ENCODE peak calls at places on chromosome 3, in four cellular contexts. F, P, K and V are unnamed samples.
A peak's percentile ranks its signal among the peaks of the same experiment; 100 is the strongest.

GRCh38 chr3:131216801-131217200 is 164.8 kb upstream of the NUDT16 start:
- DNase-seq in F (no peak), K (peak; percentile 7), P (peak; percentile 50), V (peak; percentile 53)

GRCh38 chr3:33775363-33775762 is 23.1 kb upstream of the PDCD6IP start:
- DNase-seq in P (no peak), K (no peak), F (no peak), V (no peak)

GRCh38 chr3:88005066-88005465 is 53.7 kb downstream of the CGGBP1 start:
- DNase-seq in F (no peak), K (no peak), P (peak; percentile 14), V (peak; percentile 45)

GRCh38 chr3:101340591-101340990 is 20.2 kb upstream of the IMPG2 start:
- DNase-seq in F (no peak), K (no peak), P (peak; percentile 2), V (no peak)

GRCh38 chr3:7630351-7630911 is 769.5 kb downstream of the GRM7 start:
- DNase-seq in F (no peak), K (no peak), P (no peak), V (peak; percentile 48)

GRCh38 chr3:13484861-13485590 is 4.9 kb downstream of the HDAC11 start:
- DNase-seq in K (peak; percentile 92), P (peak; percentile 33), F (no peak), V (no peak)

GRCh38 chr3:139261754-139262632 is 81.8 kb upstream of the MRPS22 start:
- DNase-seq in F (no peak), P (no peak), K (no peak), V (no peak)

GRCh38 chr3:126982125-126982521 is 792 bp upstream of the PLXNA1 start:
- DNase-seq in K (peak; percentile 46), P (peak; percentile 27), F (peak; percentile 38), V (no peak)

GRCh38 chr3:52084954-52085730 is 28.8 kb upstream of the DUSP7 start:
- DNase-seq in P (no peak), K (no peak), F (no peak), V (no peak)

GRCh38 chr3:186052096-186052495 is 56.8 kb downstream of the ETV5 start:
- DNase-seq in K (no peak), P (no peak), F (no peak), V (no peak)

GRCh38 chr3:129575987-129576364 is 30.5 kb downstream of the PLXND1 start:
- DNase-seq in K (no peak), F (no peak), P (no peak), V (no peak)

GRCh38 chr3:132652640-132653270 is 6.9 kb downstream of the ACAD11 start:
- DNase-seq in K (no peak), P (peak; percentile 33), F (no peak), V (no peak)

GRCh38 chr3:8298021-8298954 is 203.3 kb upstream of the LMCD1 start:
- DNase-seq in P (no peak), K (no peak), F (no peak), V (no peak)

GRCh38 chr3:126261037-126261436 is 80.7 kb upstream of the ALDH1L1 start:
- DNase-seq in K (peak; percentile 15), P (peak; percentile 61), F (no peak), V (peak; percentile 11)

GRCh38 chr3:5304789-5305680 is 117.5 kb downstream of the EDEM1 start:
- DNase-seq in F (no peak), P (peak; percentile 44), K (peak; percentile 63), V (peak; percentile 16)

GRCh38 chr3:149527531-149528343 is 53.2 kb downstream of the TM4SF4 start:
- DNase-seq in P (peak; percentile 39), F (no peak), K (no peak), V (peak; percentile 85)

GRCh38 chr3:111621535-111621934 is 26.4 kb upstream of the ZBED2 start:
- DNase-seq in P (no peak), F (no peak), K (peak; percentile 18), V (peak; percentile 8)

GRCh38 chr3:43285644-43286043 is 696 bp upstream of the SNRK start:
- DNase-seq in F (no peak), P (no peak), K (no peak), V (no peak)

GRCh38 chr3:174325834-174326705 is 533.1 kb upstream of the NAALADL2 start:
- DNase-seq in K (no peak), F (no peak), P (peak; percentile 63), V (no peak)

GRCh38 chr3:101203411-101203810 is 117.0 kb downstream of the IMPG2 start:
- DNase-seq in P (peak; percentile 17), K (no peak), F (no peak), V (no peak)

GRCh38 chr3:61561374-61562041 is at the start of gene PTPRG:
- DNase-seq in K (no peak), P (peak; percentile 94), F (no peak), V (peak; percentile 95)

GRCh38 chr3:133820889-133821675 is 15.5 kb downstream of the SRPRB start:
- DNase-seq in P (no peak), F (no peak), K (no peak), V (no peak)

GRCh38 chr3:126465928-126466564 is 9.6 kb downstream of the ZXDC start:
- DNase-seq in K (no peak), F (no peak), P (no peak), V (no peak)

DNA sequence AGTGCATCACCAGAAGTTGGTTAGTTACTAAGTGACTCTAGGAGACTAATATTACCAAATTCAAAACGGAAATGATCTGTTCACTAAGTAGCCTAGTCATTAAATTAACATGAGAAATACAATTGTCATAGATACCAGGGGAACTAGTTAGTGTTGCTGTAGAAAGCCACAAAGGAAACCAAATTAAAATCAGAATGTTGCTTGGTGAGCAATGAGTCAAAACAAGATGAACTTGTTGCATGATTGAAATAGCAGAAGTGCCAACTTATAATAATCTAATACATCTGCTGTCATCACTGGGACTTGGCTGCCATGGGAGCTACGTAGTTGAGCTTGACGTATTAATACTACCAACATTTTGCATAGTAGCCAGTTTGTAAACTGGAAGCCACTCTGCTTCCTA is 458.1 kb downstream of the DIPK2A start:
- DNase-seq in K (no peak), P (no peak), F (peak; percentile 74), V (no peak)
- TF ChIP-seq FOS in K (no peak), P (no peak), F (no peak), V (no peak)

GRCh38 chr3:9301091-9301490 is 51.6 kb upstream of the SRGAP3 start:
- DNase-seq in F (no peak), K (no peak), P (no peak), V (no peak)
- TF ChIP-seq FOS in F (no peak), K (no peak), P (no peak), V (no peak)

GRCh38 chr3:145952541-145952940 is 208.4 kb downstream of the PLOD2 start:
- DNase-seq in P (peak; percentile 57), F (no peak), K (no peak), V (peak; percentile 30)
- TF ChIP-seq FOS in P (no peak), F (no peak), K (no peak), V (no peak)

GRCh38 chr3:197792019-197792647 is 1.1 kb downstream of the LRCH3 start:
- DNase-seq in F (no peak), K (no peak), P (no peak), V (peak; percentile 57)

GRCh38 chr3:197794115-197794514 is 3.1 kb downstream of the LRCH3 start:
- DNase-seq in F (no peak), K (no peak), P (no peak), V (no peak)

GRCh38 chr3:197795200-197795599 is 4.1 kb downstream of the LRCH3 start:
- DNase-seq in F (no peak), K (no peak), P (peak; percentile 79), V (no peak)

GRCh38 chr3:197791120-197792018 is at the start of gene LRCH3:
- DNase-seq in P (peak; percentile 69), F (no peak), K (peak; percentile 92), V (peak; percentile 90)

GRCh38 chr3:197793246-197793645 is 2.2 kb downstream of the LRCH3 start:
- DNase-seq in F (peak; percentile 49), P (peak; percentile 63), K (no peak), V (peak; percentile 91)
- TF ChIP-seq FOS in F (no peak), P (peak; percentile 25), K (no peak), V (peak; percentile 79)